ENCODE peak calls at places on chromosome 9, in seven cellular contexts. One of them, this sample, is unnamed.

GRCh38 chr9:138038244-138038671 is 160.7 kb downstream of the CACNA1B start:
- DNase-seq in WTC11: no peak
- DNase-seq in adrenal gland: no peak
- DNase-seq in fibroblast of lung: no peak
- DNase-seq in stimulated activated naive CD8-positive, alpha-beta T cell treated with anti-CD3 and anti-CD28 coated beads, Interleukin-15, amount 100 ng/mL, for 72 hours: no peak
- DNase-seq in neuronal stem cell: no peak
- DNase-seq in CD8-positive, alpha-beta memory T cell: no peak
- DNase-seq in this sample: no peak

GRCh38 chr9:16728128-16728505 is 142.4 kb downstream of the BNC2 start:
- DNase-seq in WTC11: no peak
- DNase-seq in adrenal gland: no peak
- DNase-seq in fibroblast of lung: peak; percentile 34
- DNase-seq in stimulated activated naive CD8-positive, alpha-beta T cell treated with anti-CD3 and anti-CD28 coated beads, Interleukin-15, amount 100 ng/mL, for 72 hours: no peak
- DNase-seq in neuronal stem cell: no peak
- DNase-seq in CD8-positive, alpha-beta memory T cell: no peak
- DNase-seq in this sample: no peak

GRCh38 chr9:22389271-22389670 is 57.4 kb upstream of the DMRTA1 start:
- DNase-seq in WTC11: no peak
- DNase-seq in adrenal gland: no peak
- DNase-seq in fibroblast of lung: no peak
- DNase-seq in stimulated activated naive CD8-positive, alpha-beta T cell treated with anti-CD3 and anti-CD28 coated beads, Interleukin-15, amount 100 ng/mL, for 72 hours: no peak
- DNase-seq in neuronal stem cell: peak; percentile 66
- DNase-seq in CD8-positive, alpha-beta memory T cell: no peak
- DNase-seq in this sample: no peak

GRCh38 chr9:115691097-115691496 is 462.5 kb upstream of the PAPPA start:
- DNase-seq in WTC11: no peak
- DNase-seq in adrenal gland: no peak
- DNase-seq in fibroblast of lung: peak; percentile 96
- DNase-seq in stimulated activated naive CD8-positive, alpha-beta T cell treated with anti-CD3 and anti-CD28 coated beads, Interleukin-15, amount 100 ng/mL, for 72 hours: no peak
- DNase-seq in neuronal stem cell: no peak
- DNase-seq in CD8-positive, alpha-beta memory T cell: no peak
- DNase-seq in this sample: no peak

GRCh38 chr9:33884856-33885701 is 68.1 kb downstream of the UBE2R2 start:
- DNase-seq in WTC11: no peak
- DNase-seq in adrenal gland: peak; percentile 36
- DNase-seq in fibroblast of lung: peak; percentile 64
- DNase-seq in stimulated activated naive CD8-positive, alpha-beta T cell treated with anti-CD3 and anti-CD28 coated beads, Interleukin-15, amount 100 ng/mL, for 72 hours: no peak
- DNase-seq in neuronal stem cell: no peak
- DNase-seq in CD8-positive, alpha-beta memory T cell: no peak
- DNase-seq in this sample: no peak

GRCh38 chr9:137598943-137599342 is 6.5 kb upstream of the ARRDC1 start:
- DNase-seq in WTC11: no peak
- DNase-seq in adrenal gland: no peak
- DNase-seq in fibroblast of lung: no peak
- DNase-seq in stimulated activated naive CD8-positive, alpha-beta T cell treated with anti-CD3 and anti-CD28 coated beads, Interleukin-15, amount 100 ng/mL, for 72 hours: no peak
- DNase-seq in neuronal stem cell: no peak
- DNase-seq in CD8-positive, alpha-beta memory T cell: no peak
- DNase-seq in this sample: no peak

GRCh38 chr9:575139-575538 is 266.4 kb upstream of the DMRT1 start:
- DNase-seq in WTC11: no peak
- DNase-seq in adrenal gland: no peak
- DNase-seq in fibroblast of lung: no peak
- DNase-seq in stimulated activated naive CD8-positive, alpha-beta T cell treated with anti-CD3 and anti-CD28 coated beads, Interleukin-15, amount 100 ng/mL, for 72 hours: no peak
- DNase-seq in neuronal stem cell: no peak
- DNase-seq in CD8-positive, alpha-beta memory T cell: no peak
- DNase-seq in this sample: no peak

GRCh38 chr9:21605489-21605931 is 123.4 kb upstream of the IFNE start:
- DNase-seq in WTC11: no peak
- DNase-seq in adrenal gland: no peak
- DNase-seq in fibroblast of lung: peak; percentile 91
- DNase-seq in stimulated activated naive CD8-positive, alpha-beta T cell treated with anti-CD3 and anti-CD28 coated beads, Interleukin-15, amount 100 ng/mL, for 72 hours: no peak
- DNase-seq in neuronal stem cell: no peak
- DNase-seq in CD8-positive, alpha-beta memory T cell: no peak
- DNase-seq in this sample: no peak

GRCh38 chr9:97564291-97565175 is 63.1 kb downstream of the TMOD1 start:
- DNase-seq in WTC11: no peak
- DNase-seq in adrenal gland: peak; percentile 94
- DNase-seq in fibroblast of lung: peak; percentile 79
- DNase-seq in stimulated activated naive CD8-positive, alpha-beta T cell treated with anti-CD3 and anti-CD28 coated beads, Interleukin-15, amount 100 ng/mL, for 72 hours: no peak
- DNase-seq in neuronal stem cell: no peak
- DNase-seq in CD8-positive, alpha-beta memory T cell: no peak
- DNase-seq in this sample: peak; percentile 47

GRCh38 chr9:80020530-80020929 is 448.8 kb downstream of the TLE4 start:
- DNase-seq in WTC11: no peak
- DNase-seq in adrenal gland: no peak
- DNase-seq in fibroblast of lung: no peak
- DNase-seq in stimulated activated naive CD8-positive, alpha-beta T cell treated with anti-CD3 and anti-CD28 coated beads, Interleukin-15, amount 100 ng/mL, for 72 hours: no peak
- DNase-seq in neuronal stem cell: no peak
- DNase-seq in CD8-positive, alpha-beta memory T cell: no peak
- DNase-seq in this sample: no peak

GRCh38 chr9:69207503-69207902 is 33.4 kb downstream of the TJP2 start:
- DNase-seq in WTC11: no peak
- DNase-seq in adrenal gland: no peak
- DNase-seq in fibroblast of lung: no peak
- DNase-seq in stimulated activated naive CD8-positive, alpha-beta T cell treated with anti-CD3 and anti-CD28 coated beads, Interleukin-15, amount 100 ng/mL, for 72 hours: no peak
- DNase-seq in neuronal stem cell: no peak
- DNase-seq in CD8-positive, alpha-beta memory T cell: no peak
- DNase-seq in this sample: no peak

GRCh38 chr9:16030513-16031185 is 477.8 kb downstream of the CCDC171 start:
- DNase-seq in WTC11: no peak
- DNase-seq in adrenal gland: no peak
- DNase-seq in fibroblast of lung: peak; percentile 88
- DNase-seq in stimulated activated naive CD8-positive, alpha-beta T cell treated with anti-CD3 and anti-CD28 coated beads, Interleukin-15, amount 100 ng/mL, for 72 hours: peak; percentile 79
- DNase-seq in neuronal stem cell: no peak
- DNase-seq in CD8-positive, alpha-beta memory T cell: no peak
- DNase-seq in this sample: no peak

GRCh38 chr9:28365020-28365640 is 791.8 kb upstream of the C9orf72 start:
- DNase-seq in WTC11: peak; percentile 31
- DNase-seq in adrenal gland: no peak
- DNase-seq in fibroblast of lung: no peak
- DNase-seq in stimulated activated naive CD8-positive, alpha-beta T cell treated with anti-CD3 and anti-CD28 coated beads, Interleukin-15, amount 100 ng/mL, for 72 hours: no peak
- DNase-seq in neuronal stem cell: peak; percentile 21
- DNase-seq in CD8-positive, alpha-beta memory T cell: no peak
- DNase-seq in this sample: no peak

GRCh38 chr9:120610975-120611689 is 31.2 kb upstream of the CDK5RAP2 start:
- DNase-seq in WTC11: no peak
- DNase-seq in adrenal gland: no peak
- DNase-seq in fibroblast of lung: no peak
- DNase-seq in stimulated activated naive CD8-positive, alpha-beta T cell treated with anti-CD3 and anti-CD28 coated beads, Interleukin-15, amount 100 ng/mL, for 72 hours: no peak
- DNase-seq in neuronal stem cell: no peak
- DNase-seq in CD8-positive, alpha-beta memory T cell: no peak
- DNase-seq in this sample: no peak

GRCh38 chr9:78030553-78031270 is 899 bp downstream of the GNAQ start:
- DNase-seq in WTC11: peak; percentile 52
- DNase-seq in adrenal gland: peak; percentile 59
- DNase-seq in fibroblast of lung: peak; percentile 45
- DNase-seq in stimulated activated naive CD8-positive, alpha-beta T cell treated with anti-CD3 and anti-CD28 coated beads, Interleukin-15, amount 100 ng/mL, for 72 hours: peak; percentile 70
- DNase-seq in neuronal stem cell: peak; percentile 61
- DNase-seq in CD8-positive, alpha-beta memory T cell: peak; percentile 7
- DNase-seq in this sample: peak; percentile 46

This sample was measured in occipital lobe.